ENCODE peak calls at places on chromosomes 13 and 19, in nine cellular contexts. I is cardiac fibroblast, K is choroid plexus epithelial cell, T is mammary epithelial cell, E is endothelial cell of umbilical vein, J is prostate gland, G is Panc1, D is fibroblast of the aortic adventitia, R is foreskin fibroblast. U is an unnamed sample.

GRCh38 chr13:73057284-73058025 is 1.4 kb upstream of the KLF5 start:
- DNase-seq in I (no peak), K (no peak), T (no peak), E (no peak), J (no peak), G (no peak), D (no peak), R (no peak), U (no peak)

GRCh38 chr19:35266149-35266903 is 2.4 kb upstream of the USF2 start:
- DNase-seq in I (no peak), K (no peak), T (no peak), E (no peak), J (no peak), G (no peak), D (no peak), R (no peak), U (no peak)

GRCh38 chr13:113724780-113725315 is 34.2 kb upstream of the TMEM255B start:
- DNase-seq in I (peak; percentile 68), K (peak; percentile 68), T (peak; percentile 61), E (peak; percentile 81), J (peak; percentile 65), G (peak; percentile 38), D (peak; percentile 47), R (peak; percentile 36), U (no peak)

GRCh38 chr13:101424381-101425155 is 8.3 kb upstream of the NALCN start:
- DNase-seq in I (no peak), K (peak; percentile 30), T (peak; percentile 61), E (peak; percentile 29), J (no peak), G (no peak), D (no peak), R (peak; percentile 58), U (no peak)

GRCh38 chr19:55086730-55087541 is 11.3 kb downstream of the EPS8L1 start:
- DNase-seq in I (peak; percentile 95), K (peak; percentile 94), T (no peak), E (peak; percentile 97), J (peak; percentile 92), G (no peak), D (peak; percentile 87), R (peak; percentile 94), U (peak; percentile 61)

GRCh38 chr19:588093-588742 is 1.5 kb upstream of the HCN2 start:
- DNase-seq in I (peak; percentile 70), K (peak; percentile 87), T (peak; percentile 75), E (peak; percentile 59), J (peak; percentile 70), G (no peak), D (peak; percentile 59), R (peak; percentile 82), U (no peak)

GRCh38 chr19:40663712-40664692 is 26.4 kb downstream of the NUMBL start:
- DNase-seq in I (peak; percentile 30), K (no peak), T (no peak), E (no peak), J (no peak), G (no peak), D (no peak), R (peak; percentile 24), U (no peak)

GRCh38 chr13:109666656-109667448 is 119.5 kb downstream of the IRS2 start:
- DNase-seq in I (peak; percentile 62), K (peak; percentile 38), T (peak; percentile 5), E (no peak), J (no peak), G (no peak), D (no peak), R (peak; percentile 45), U (no peak)

GRCh38 chr13:111518161-111518791 is 197.8 kb downstream of the TEX29 start:
- DNase-seq in I (no peak), K (no peak), T (no peak), E (no peak), J (no peak), G (no peak), D (no peak), R (no peak), U (no peak)

GRCh38 chr19:43432866-43433673 is 18.4 kb downstream of the TEX101 start:
- DNase-seq in I (peak; percentile 72), K (peak; percentile 70), T (peak; percentile 60), E (peak; percentile 49), J (peak; percentile 33), G (no peak), D (peak; percentile 58), R (peak; percentile 33), U (no peak)

GRCh38 chr19:46787331-46788100 is 878 bp downstream of the SLC1A5 start:
- DNase-seq in I (peak; percentile 74), K (peak; percentile 59), T (peak; percentile 59), E (peak; percentile 64), J (no peak), G (no peak), D (peak; percentile 82), R (peak; percentile 66), U (no peak)

GRCh38 chr13:42574435-42575311 is 721 bp downstream of the TNFSF11 start:
- DNase-seq in I (no peak), K (peak; percentile 30), T (no peak), E (no peak), J (no peak), G (no peak), D (no peak), R (no peak), U (no peak)

GRCh38 chr13:93603043-93603442 is 376.4 kb downstream of the GPC6 start:
- DNase-seq in I (peak; percentile 88), K (peak; percentile 80), T (peak; percentile 86), E (no peak), J (no peak), G (no peak), D (peak; percentile 96), R (peak; percentile 89), U (peak; percentile 87)

GRCh38 chr13:26051231-26052135 is at the start of gene SHISA2:
- DNase-seq in I (peak; percentile 56), K (peak; percentile 79), T (peak; percentile 66), E (peak; percentile 69), J (peak; percentile 16), G (no peak), D (peak; percentile 19), R (no peak), U (no peak)

GRCh38 chr19:23558541-23558940 is 128.5 kb downstream of the ZNF675 start:
- DNase-seq in I (no peak), K (no peak), T (no peak), E (no peak), J (no peak), G (no peak), D (no peak), R (no peak), U (no peak)

DNA sequence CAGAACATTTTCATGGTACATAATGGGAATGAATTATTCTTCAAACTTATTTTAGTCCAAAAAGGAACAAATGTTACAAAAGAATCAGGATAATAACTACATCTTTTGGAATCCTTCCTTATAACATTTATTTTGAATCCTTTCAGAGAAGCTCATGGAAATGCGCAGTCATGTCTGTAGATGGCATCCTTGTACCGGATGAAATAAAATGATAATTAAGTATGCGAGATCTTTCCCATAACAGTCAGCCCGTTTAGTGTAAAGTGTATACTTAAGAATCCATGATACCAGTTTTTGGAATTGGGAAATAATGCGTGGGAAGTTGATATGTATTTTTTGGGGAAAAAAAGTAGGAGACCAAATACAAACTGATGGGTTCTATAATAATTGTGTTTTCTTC is 418.8 kb downstream of the GPC5 start:
- DNase-seq in I (peak; percentile 6), K (peak; percentile 47), T (peak; percentile 3), E (peak; percentile 19), J (no peak), G (no peak), D (peak; percentile 28), R (no peak), U (no peak)
- TF ChIP-seq CTCF in I (no peak), K (peak; percentile 46), T (peak; percentile 29), E (peak; percentile 12), J (no peak), G (peak; percentile 46), D (peak; percentile 23), R (no peak), U (no peak)

GRCh38 chr19:10461047-10461949 is 41.0 kb downstream of the PDE4A start:
- DNase-seq in I (peak; percentile 89), K (peak; percentile 97), T (peak; percentile 90), E (peak; percentile 92), J (peak; percentile 92), G (no peak), D (peak; percentile 80), R (peak; percentile 92), U (no peak)
- H3K4me3 ChIP-seq in I (peak overlapping the region; percentile 36), K (peak overlapping the region; percentile 58), T (peak overlapping the region; percentile 41), E (no peak overlapping the region), J (peak overlapping the region; percentile 29), G (no peak overlapping the region), D (peak overlapping the region; percentile 35), R (peak overlapping the region; percentile 49), U (no peak overlapping the region)

DNA sequence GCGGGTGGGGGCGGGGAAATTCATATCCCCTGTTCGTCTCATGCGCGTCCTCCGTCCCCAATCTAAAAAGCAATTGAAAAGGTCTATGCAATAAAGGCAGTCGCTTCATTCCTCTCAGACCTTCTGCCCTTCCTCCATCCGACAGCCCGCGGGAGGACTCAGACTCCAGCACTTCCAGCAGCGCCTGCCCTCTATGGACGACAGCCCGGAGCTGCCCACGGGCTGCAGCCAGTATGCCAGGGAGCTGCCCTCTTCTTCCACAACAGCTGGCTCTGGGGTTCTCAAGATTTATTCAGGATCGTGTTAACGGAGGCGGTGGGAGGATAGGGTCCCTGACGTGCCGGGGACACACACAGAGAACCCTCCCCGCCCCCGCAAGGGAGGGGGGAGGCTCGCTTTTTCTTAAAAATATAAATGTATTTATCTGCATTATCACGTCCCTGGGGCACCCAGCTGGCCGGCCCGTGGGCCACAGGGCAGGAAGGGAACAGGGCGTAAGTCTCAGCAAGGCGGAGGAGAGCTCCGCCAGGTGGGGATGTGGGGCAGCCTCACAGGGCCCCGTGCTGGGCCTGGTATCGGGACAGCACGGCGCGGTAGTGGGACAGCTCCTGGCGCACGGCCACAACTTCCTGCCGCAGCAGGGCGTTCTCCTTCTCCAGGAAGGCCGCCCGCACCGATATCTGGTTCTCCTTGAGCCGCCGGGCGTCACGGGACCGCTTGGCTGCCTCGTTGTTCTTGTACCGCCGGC is 6.7 kb downstream of the DBP start:
- DNase-seq in I (peak; percentile 58), K (peak; percentile 74), T (no peak), E (peak; percentile 70), J (no peak), G (no peak), D (peak; percentile 63), R (no peak), U (no peak)
- TF ChIP-seq CTCF in I (peak; percentile 10), K (peak; percentile 44), T (no peak), E (no peak), J (no peak), G (no peak), D (peak; percentile 41), R (no peak), U (no peak)

GRCh38 chr19:11538232-11539036 is at the start of gene CNN1:
- DNase-seq in I (peak; percentile 60), K (peak; percentile 86), T (no peak), E (peak; percentile 15), J (no peak), G (no peak), D (peak; percentile 45), R (peak; percentile 50), U (no peak)

GRCh38 chr19:11535792-11536595 is 2.7 kb upstream of the CNN1 start:
- DNase-seq in I (peak; percentile 92), K (peak; percentile 91), T (peak; percentile 73), E (peak; percentile 81), J (peak; percentile 73), G (peak; percentile 22), D (peak; percentile 82), R (peak; percentile 88), U (no peak)

GRCh38 chr19:11530432-11530831 is 1.5 kb upstream of the ECSIT start:
- DNase-seq in I (peak; percentile 90), K (peak; percentile 93), T (peak; percentile 70), E (peak; percentile 84), J (peak; percentile 46), G (peak; percentile 28), D (peak; percentile 69), R (peak; percentile 71), U (no peak)

GRCh38 chr19:11539495-11540365 is 1.1 kb downstream of the CNN1 start:
- DNase-seq in I (no peak), K (peak; percentile 39), T (no peak), E (no peak), J (no peak), G (no peak), D (no peak), R (no peak), U (no peak)

GRCh38 chr19:11534538-11534937 is 4.1 kb upstream of the CNN1 start:
- DNase-seq in I (no peak), K (no peak), T (no peak), E (no peak), J (no peak), G (no peak), D (no peak), R (no peak), U (no peak)
- H3K4me3 ChIP-seq in I (no peak overlapping the region), K (no peak overlapping the region), T (no peak overlapping the region), E (no peak overlapping the region), J (no peak overlapping the region), G (no peak overlapping the region), D (no peak overlapping the region), R (no peak overlapping the region), U (no peak overlapping the region)